ENCODE peak calls at places on chromosome 1, in five cellular contexts. W, M, S, J and L are unnamed samples.

GRCh38 chr1:31442648-31442994 is 29.6 kb downstream of the SERINC2 start:
- DNase-seq in S (no peak), W (no peak), J (no peak), M (no peak), L (no peak)

GRCh38 chr1:94773931-94774422 is 46.2 kb upstream of the SLC44A3 start:
- DNase-seq in M (no peak), W (peak), S (no peak), J (peak), L (peak)

GRCh38 chr1:91891969-91892368 is 6.0 kb upstream of the TGFBR3 start:
- DNase-seq in W (no peak), S (peak), M (no peak), J (no peak), L (no peak)

GRCh38 chr1:167093863-167094516 is at the start of gene STYXL2:
- DNase-seq in M (no peak), W (no peak), J (no peak), S (no peak), L (no peak)

GRCh38 chr1:74673351-74674111 is at the start of gene ERICH3:
- DNase-seq in W (no peak), S (peak), M (no peak), J (no peak), L (peak)

GRCh38 chr1:31637915-31638673 is 6.6 kb downstream of the PEF1 start:
- DNase-seq in M (no peak), S (no peak), W (no peak), J (no peak), L (no peak)

GRCh38 chr1:36425791-36426190 is 24.5 kb downstream of the OSCP1 start:
- DNase-seq in S (no peak), W (peak), J (no peak), M (no peak), L (no peak)

GRCh38 chr1:79042117-79042516 is 35.6 kb upstream of the ADGRL4 start:
- DNase-seq in M (no peak), J (no peak), S (no peak), W (peak), L (no peak)

GRCh38 chr1:16151200-16151708 is 4.6 kb downstream of the EPHA2 start:
- DNase-seq in W (no peak), M (peak), S (peak), J (no peak), L (no peak)

GRCh38 chr1:41730806-41731205 is 187.9 kb downstream of the HIVEP3 start:
- DNase-seq in M (no peak), S (no peak), W (no peak), J (no peak), L (no peak)

GRCh38 chr1:226946841-226947240 is 6.7 kb downstream of the COQ8A start:
- DNase-seq in W (peak), S (no peak), J (no peak), M (no peak), L (no peak)

GRCh38 chr1:150365945-150366344 is 2.0 kb downstream of the RPRD2 start:
- DNase-seq in S (no peak), M (peak), W (peak), J (no peak), L (no peak)

GRCh38 chr1:8815582-8816285 is 1.7 kb downstream of the RERE start:
- DNase-seq in W (peak), M (peak), S (peak), J (no peak), L (peak)

GRCh38 chr1:245915851-245916250 is 591.2 kb downstream of the SMYD3 start:
- DNase-seq in W (no peak), J (no peak), S (no peak), M (no peak), L (no peak)

GRCh38 chr1:38018864-38019343 is 6.4 kb downstream of the UTP11 start:
- DNase-seq in M (peak), W (peak), S (no peak), J (no peak), L (peak)

GRCh38 chr1:7549277-7549676 is 221.8 kb upstream of the VAMP3 start:
- DNase-seq in W (peak), M (no peak), J (peak), S (no peak), L (peak)

GRCh38 chr1:206048582-206048981 is 4.4 kb upstream of the RHEX start:
- DNase-seq in W (no peak), J (no peak), S (peak), M (no peak), L (peak)

GRCh38 chr1:24392982-24393645 is 20.5 kb downstream of the STPG1 start:
- DNase-seq in S (no peak), J (no peak), M (peak), W (no peak), L (no peak)

GRCh38 chr1:30663596-30664091 is 59.7 kb downstream of the MATN1 start:
- DNase-seq in S (peak), J (no peak), W (no peak), M (no peak), L (no peak)

GRCh38 chr1:106755682-106756406 is 300.6 kb upstream of the PRMT6 start:
- DNase-seq in S (no peak), J (no peak), W (peak), M (no peak), L (no peak)

GRCh38 chr1:118090130-118090529 is 94.9 kb downstream of the SPAG17 start:
- DNase-seq in S (no peak), W (no peak), M (no peak), J (no peak), L (no peak)

GRCh38 chr1:23810818-23811420 is 10.4 kb upstream of the GALE start:
- DNase-seq in M (peak), S (peak), W (peak), J (no peak), L (peak)

GRCh38 chr1:17594026-17594425 is 54.5 kb downstream of the ARHGEF10L start:
- DNase-seq in M (no peak), J (no peak), W (no peak), S (no peak), L (no peak)

GRCh38 chr1:40755052-40755451 is 28.5 kb upstream of the KCNQ4 start:
- DNase-seq in J (no peak), M (no peak), S (no peak), W (no peak), L (peak)

GRCh38 chr1:92274939-92275338 is 23.8 kb downstream of the GLMN start:
- DNase-seq in J (no peak), W (no peak), M (no peak), S (no peak), L (no peak)

GRCh38 chr1:8218351-8219092 is 99.4 kb upstream of the SLC45A1 start:
- DNase-seq in W (no peak), J (no peak), S (no peak), M (no peak), L (no peak)

GRCh38 chr1:160129046-160129445 is 13.5 kb downstream of the ATP1A2 start:
- DNase-seq in S (no peak), W (peak), M (no peak), J (no peak), L (no peak)

GRCh38 chr1:226978350-226979114 is 38.4 kb downstream of the COQ8A start:
- DNase-seq in M (no peak), S (no peak), J (no peak), W (no peak), L (no peak)

GRCh38 chr1:191022856-191023255 is 545.2 kb upstream of the BRINP3 start:
- DNase-seq in J (no peak), S (no peak), M (no peak), W (peak), L (no peak)

GRCh38 chr1:176996455-176997090 is 167.9 kb downstream of the ASTN1 start:
- DNase-seq in J (no peak), M (no peak), W (no peak), S (peak), L (no peak)

GRCh38 chr1:84078108-84078823 is 65.8 kb upstream of the PRKACB start:
- DNase-seq in W (peak), J (no peak), S (no peak), M (peak), L (peak)

GRCh38 chr1:92832537-92833160 is 809 bp downstream of the RPL5 start:
- DNase-seq in S (no peak), J (no peak), W (no peak), M (no peak), L (no peak)

GRCh38 chr1:111139234-111139955 is 498 bp downstream of the DRAM2 start:
- DNase-seq in W (peak), J (peak), S (peak), M (peak), L (peak)

GRCh38 chr1:152926091-152926490 is 17.7 kb downstream of the IVL start:
- DNase-seq in W (peak), S (no peak), J (peak), M (peak), L (no peak)
- TF ChIP-seq CTCF in W (peak), S (no peak), J (peak), M (peak), L (no peak)

DNA sequence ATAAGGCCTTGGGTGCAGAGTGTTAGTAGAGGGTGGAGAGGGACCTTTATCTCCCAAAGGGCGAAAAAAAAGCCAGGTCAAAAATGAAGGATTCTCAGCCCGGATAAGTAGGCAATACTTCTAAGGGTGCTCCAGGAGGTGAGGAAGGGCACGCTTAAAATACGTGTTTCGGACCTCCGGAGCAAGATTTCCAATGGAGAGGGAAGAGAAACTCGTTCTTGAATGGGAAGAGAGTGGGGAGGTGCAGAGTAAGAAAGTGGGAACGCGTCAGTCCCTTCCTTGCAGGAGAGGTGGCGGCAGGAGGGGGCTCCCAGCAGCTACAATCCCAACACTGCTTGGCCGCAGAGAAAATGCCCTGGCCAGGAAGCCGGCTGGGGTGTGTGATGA is 581 bp downstream of the EFCAB14 start:
- DNase-seq in W (no peak), S (no peak), J (no peak), M (no peak), L (no peak)
- TF ChIP-seq EZH2phosphoT487 in W (no peak), S (no peak), J (no peak), M (no peak), L (no peak)

DNA sequence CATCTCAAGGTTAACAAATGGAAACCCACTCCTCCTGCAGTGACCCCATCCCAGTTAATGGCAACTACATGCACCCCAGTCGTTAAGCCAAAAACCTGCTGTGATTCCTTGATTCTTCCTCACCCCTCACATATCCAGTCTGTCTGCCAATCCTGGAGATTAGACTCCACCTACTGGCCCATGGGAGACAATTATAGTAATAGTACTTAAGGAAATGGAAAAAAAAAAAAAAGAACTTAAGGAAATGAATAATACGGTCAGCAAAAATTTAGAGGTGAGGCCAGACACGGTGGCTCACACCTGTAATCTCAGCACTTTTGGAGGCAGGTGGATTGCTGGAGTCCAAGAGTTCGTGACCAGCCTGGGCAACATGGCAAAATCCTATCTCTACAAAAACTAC is 7.0 kb downstream of the NOL9 start:
- DNase-seq in S (no peak), W (peak), J (peak), M (no peak), L (no peak)
- TF ChIP-seq CTCF in S (no peak), W (peak), J (no peak), M (no peak), L (no peak)

DNA sequence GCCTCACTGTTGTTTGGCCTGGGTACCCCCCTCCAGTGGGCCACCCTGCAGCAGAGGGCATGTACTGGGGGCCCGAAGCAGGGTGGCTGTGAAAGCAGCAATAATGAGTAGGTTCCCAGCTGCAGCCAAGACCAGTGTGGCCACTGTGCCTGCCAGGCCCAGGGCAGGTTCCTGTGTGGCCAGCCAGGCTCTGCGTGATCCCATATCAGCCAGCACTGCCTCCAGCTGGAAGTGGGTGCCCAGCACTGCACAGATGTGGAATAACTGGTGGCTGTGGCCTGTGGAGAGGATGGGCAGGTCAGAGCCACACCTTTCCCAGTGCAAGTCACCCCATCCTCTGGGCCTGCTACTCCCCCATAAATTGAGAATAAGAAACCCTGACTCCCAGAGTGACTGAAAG is 2.1 kb downstream of the BGLAP start:
- DNase-seq in S (no peak), W (no peak), J (no peak), M (no peak), L (no peak)
- TF ChIP-seq EZH2phosphoT487 in S (no peak), W (no peak), J (no peak), M (no peak), L (no peak)

DNA sequence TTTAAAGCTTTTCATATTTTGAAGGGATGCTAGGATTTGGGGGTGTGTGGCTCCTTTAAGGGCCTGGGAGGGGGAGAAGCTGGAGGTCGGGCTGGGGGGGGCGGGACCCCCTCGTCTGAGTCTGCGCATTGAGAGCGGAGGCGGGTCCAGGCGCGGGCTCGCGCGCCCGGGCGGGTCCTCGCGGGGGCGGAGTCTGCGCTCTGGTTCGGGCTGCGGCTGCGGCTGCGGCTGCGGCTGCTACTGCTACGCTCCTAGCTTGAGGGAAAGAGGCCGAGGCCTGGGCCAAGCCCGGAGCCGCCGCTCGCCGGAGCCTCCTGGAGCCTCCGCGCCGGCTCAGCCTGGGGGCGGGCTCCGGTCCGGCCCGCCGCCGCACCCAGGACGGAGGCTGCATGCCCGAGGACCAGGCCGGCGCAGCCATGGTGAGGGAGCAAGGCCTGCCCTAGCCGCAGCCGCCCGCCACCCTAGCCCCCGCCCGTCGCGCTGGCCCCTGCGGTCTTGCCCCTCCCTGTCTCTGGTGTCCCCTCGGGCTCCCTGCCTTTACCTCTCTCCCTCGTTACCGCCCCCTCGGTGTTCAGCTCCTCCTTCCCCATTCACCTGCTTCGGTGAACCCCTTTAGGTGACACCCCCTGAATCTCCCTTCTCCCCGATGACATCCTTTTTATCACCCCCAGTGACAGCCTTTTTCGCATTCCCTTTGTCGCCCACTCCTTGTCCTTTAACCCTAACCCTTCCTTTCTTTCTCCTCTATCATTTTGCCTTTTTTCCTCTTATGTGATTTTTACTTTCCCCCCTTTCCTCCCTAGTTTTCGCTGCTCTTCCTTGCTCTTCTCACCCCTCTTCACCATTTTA is at the start of gene ZYG11B:
- DNase-seq in M (peak), W (peak), S (peak), J (peak), L (peak)
- TF ChIP-seq CTCF in M (no peak), W (no peak), S (no peak), J (no peak), L (no peak)

GRCh38 chr1:203338335-203339036 is 12.4 kb downstream of the FMOD start:
- DNase-seq in W (peak), J (peak), S (peak), M (peak), L (peak)

GRCh38 chr1:203331224-203331623 is 19.7 kb downstream of the FMOD start:
- DNase-seq in M (no peak), W (peak), J (no peak), S (no peak), L (no peak)

GRCh38 chr1:203340112-203340804 is 10.7 kb downstream of the FMOD start:
- DNase-seq in M (peak), W (peak), J (peak), S (peak), L (peak)

GRCh38 chr1:203336097-203336496 is 14.8 kb downstream of the FMOD start:
- DNase-seq in S (no peak), M (no peak), J (no peak), W (no peak), L (no peak)

DNA sequence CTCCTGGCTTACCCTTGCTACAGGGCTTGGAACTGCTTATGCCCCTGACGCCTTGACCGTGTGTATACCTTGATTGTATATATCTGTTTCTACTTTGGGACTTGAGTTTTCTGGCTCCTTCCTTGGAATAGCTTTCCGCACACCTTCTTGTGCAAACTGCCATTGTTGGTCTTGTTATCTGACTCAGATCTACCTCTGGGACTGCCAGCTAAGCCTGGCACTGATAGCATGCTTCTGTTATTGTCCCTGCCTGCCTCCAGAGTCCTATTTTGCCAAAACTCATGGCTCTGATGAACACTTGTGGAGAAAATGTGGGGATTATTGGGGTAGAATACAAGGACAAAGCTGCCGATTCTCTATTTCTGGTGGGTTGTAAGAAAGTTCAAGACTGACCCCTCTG is 15.4 kb downstream of the FMOD start:
- DNase-seq in M (no peak), J (no peak), W (no peak), S (no peak), L (no peak)
- TF ChIP-seq EZH2phosphoT487 in M (no peak), J (no peak), W (no peak), S (no peak), L (no peak)

DNA sequence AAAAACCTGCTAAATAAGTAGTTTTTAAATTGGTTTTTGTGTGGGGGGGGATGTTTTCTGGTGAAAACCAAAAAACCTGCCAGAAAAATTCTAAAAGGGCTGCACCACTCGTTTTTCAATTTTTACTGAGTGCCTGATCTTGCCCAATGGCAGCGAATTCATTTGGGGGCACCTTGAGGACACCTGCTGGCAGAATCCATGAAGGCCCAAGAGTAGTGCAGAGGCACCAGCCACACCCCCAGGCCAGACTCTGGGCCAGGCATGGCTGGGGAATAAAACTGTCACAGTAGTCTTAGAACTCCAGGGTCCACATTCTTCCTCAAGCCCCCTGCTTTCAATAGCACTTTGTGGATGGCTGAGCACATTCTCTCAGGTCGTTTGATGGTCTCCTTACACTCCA is 50.3 kb downstream of the GLIS1 start:
- DNase-seq in S (no peak), W (peak), J (no peak), M (peak), L (no peak)
- TF ChIP-seq CTCF in S (no peak), W (peak), J (peak), M (peak), L (no peak)